ENCODE peak calls at places on chromosome 3, in eight cellular contexts. One of them, this sample, is unnamed.

GRCh38 chr3:114697441-114697840 is 403.6 kb downstream of the TIGIT start:
- DNase-seq in brain microvascular endothelial cell: no peak
- DNase-seq in central memory CD4-positive, alpha-beta T cell: no peak
- DNase-seq in T-helper 1 cell: no peak
- DNase-seq in lower lobe of right lung: no peak
- DNase-seq in progenitor cell of endocrine pancreas: no peak
- DNase-seq in HFFc6: no peak
- DNase-seq in nucleus accumbens: no peak
- DNase-seq in this sample: no peak

GRCh38 chr3:48086736-48087470 is 70.7 kb upstream of the MAP4 start:
- DNase-seq in brain microvascular endothelial cell: peak
- DNase-seq in central memory CD4-positive, alpha-beta T cell: no peak
- DNase-seq in T-helper 1 cell: no peak
- DNase-seq in lower lobe of right lung: no peak
- DNase-seq in progenitor cell of endocrine pancreas: no peak
- DNase-seq in HFFc6: peak
- DNase-seq in nucleus accumbens: no peak
- DNase-seq in this sample: peak

GRCh38 chr3:14957933-14958332 is 10.6 kb downstream of the NR2C2 start:
- DNase-seq in brain microvascular endothelial cell: no peak
- DNase-seq in central memory CD4-positive, alpha-beta T cell: no peak
- DNase-seq in T-helper 1 cell: no peak
- DNase-seq in lower lobe of right lung: no peak
- DNase-seq in progenitor cell of endocrine pancreas: no peak
- DNase-seq in HFFc6: no peak
- DNase-seq in nucleus accumbens: no peak
- DNase-seq in this sample: no peak

GRCh38 chr3:171838218-171838720 is 4.9 kb upstream of the TMEM212 start:
- DNase-seq in brain microvascular endothelial cell: peak
- DNase-seq in central memory CD4-positive, alpha-beta T cell: no peak
- DNase-seq in T-helper 1 cell: no peak
- DNase-seq in lower lobe of right lung: no peak
- DNase-seq in progenitor cell of endocrine pancreas: no peak
- DNase-seq in HFFc6: peak
- DNase-seq in nucleus accumbens: no peak
- DNase-seq in this sample: peak

GRCh38 chr3:13012228-13012691 is 61.0 kb downstream of the IQSEC1 start:
- DNase-seq in brain microvascular endothelial cell: no peak
- DNase-seq in central memory CD4-positive, alpha-beta T cell: peak
- DNase-seq in T-helper 1 cell: peak
- DNase-seq in lower lobe of right lung: peak
- DNase-seq in progenitor cell of endocrine pancreas: no peak
- DNase-seq in HFFc6: peak
- DNase-seq in nucleus accumbens: no peak
- DNase-seq in this sample: no peak

GRCh38 chr3:16461463-16462245 is 51.8 kb downstream of the RFTN1 start:
- DNase-seq in brain microvascular endothelial cell: no peak
- DNase-seq in central memory CD4-positive, alpha-beta T cell: no peak
- DNase-seq in T-helper 1 cell: no peak
- DNase-seq in lower lobe of right lung: no peak
- DNase-seq in progenitor cell of endocrine pancreas: no peak
- DNase-seq in HFFc6: no peak
- DNase-seq in nucleus accumbens: no peak
- DNase-seq in this sample: no peak

GRCh38 chr3:117518385-117518784 is 808.8 kb downstream of the TUSC7 start:
- DNase-seq in brain microvascular endothelial cell: no peak
- DNase-seq in central memory CD4-positive, alpha-beta T cell: no peak
- DNase-seq in T-helper 1 cell: no peak
- DNase-seq in lower lobe of right lung: no peak
- DNase-seq in progenitor cell of endocrine pancreas: no peak
- DNase-seq in HFFc6: no peak
- DNase-seq in nucleus accumbens: no peak
- DNase-seq in this sample: no peak

GRCh38 chr3:123525433-123525832 is 59.4 kb downstream of the HACD2 start:
- DNase-seq in brain microvascular endothelial cell: no peak
- DNase-seq in central memory CD4-positive, alpha-beta T cell: no peak
- DNase-seq in T-helper 1 cell: no peak
- DNase-seq in lower lobe of right lung: no peak
- DNase-seq in progenitor cell of endocrine pancreas: no peak
- DNase-seq in HFFc6: no peak
- DNase-seq in nucleus accumbens: no peak
- DNase-seq in this sample: no peak

GRCh38 chr3:55341502-55342031 is 145.5 kb downstream of the WNT5A start:
- DNase-seq in brain microvascular endothelial cell: peak
- DNase-seq in central memory CD4-positive, alpha-beta T cell: no peak
- DNase-seq in T-helper 1 cell: no peak
- DNase-seq in lower lobe of right lung: no peak
- DNase-seq in progenitor cell of endocrine pancreas: no peak
- DNase-seq in HFFc6: peak
- DNase-seq in nucleus accumbens: no peak
- DNase-seq in this sample: peak

GRCh38 chr3:38094999-38095398 is 41.9 kb downstream of the ACAA1 start:
- DNase-seq in brain microvascular endothelial cell: no peak
- DNase-seq in central memory CD4-positive, alpha-beta T cell: no peak
- DNase-seq in T-helper 1 cell: no peak
- DNase-seq in lower lobe of right lung: no peak
- DNase-seq in progenitor cell of endocrine pancreas: no peak
- DNase-seq in HFFc6: no peak
- DNase-seq in nucleus accumbens: no peak
- DNase-seq in this sample: no peak

GRCh38 chr3:146164951-146165350 is 4.0 kb upstream of the PLOD2 start:
- DNase-seq in brain microvascular endothelial cell: no peak
- DNase-seq in central memory CD4-positive, alpha-beta T cell: no peak
- DNase-seq in T-helper 1 cell: no peak
- DNase-seq in lower lobe of right lung: no peak
- DNase-seq in progenitor cell of endocrine pancreas: no peak
- DNase-seq in HFFc6: no peak
- DNase-seq in nucleus accumbens: no peak
- DNase-seq in this sample: no peak

GRCh38 chr3:65851827-65852226 is 186.9 kb downstream of the MAGI1 start:
- DNase-seq in brain microvascular endothelial cell: peak
- DNase-seq in central memory CD4-positive, alpha-beta T cell: no peak
- DNase-seq in T-helper 1 cell: no peak
- DNase-seq in lower lobe of right lung: no peak
- DNase-seq in progenitor cell of endocrine pancreas: no peak
- DNase-seq in HFFc6: peak
- DNase-seq in nucleus accumbens: no peak
- DNase-seq in this sample: no peak

GRCh38 chr3:16329792-16330061 is 64.7 kb downstream of the OXNAD1 start:
- DNase-seq in brain microvascular endothelial cell: no peak
- DNase-seq in central memory CD4-positive, alpha-beta T cell: no peak
- DNase-seq in T-helper 1 cell: no peak
- DNase-seq in lower lobe of right lung: no peak
- DNase-seq in progenitor cell of endocrine pancreas: no peak
- DNase-seq in HFFc6: no peak
- DNase-seq in nucleus accumbens: no peak
- DNase-seq in this sample: no peak

GRCh38 chr3:11718582-11719405 is 75.1 kb upstream of the VGLL4 start:
- DNase-seq in brain microvascular endothelial cell: peak
- DNase-seq in central memory CD4-positive, alpha-beta T cell: peak
- DNase-seq in T-helper 1 cell: peak
- DNase-seq in lower lobe of right lung: peak
- DNase-seq in progenitor cell of endocrine pancreas: peak
- DNase-seq in HFFc6: peak
- DNase-seq in nucleus accumbens: peak
- DNase-seq in this sample: no peak

GRCh38 chr3:78831446-78831972 is 936.3 kb downstream of the ROBO1 start:
- DNase-seq in brain microvascular endothelial cell: no peak
- DNase-seq in central memory CD4-positive, alpha-beta T cell: no peak
- DNase-seq in T-helper 1 cell: no peak
- DNase-seq in lower lobe of right lung: no peak
- DNase-seq in progenitor cell of endocrine pancreas: no peak
- DNase-seq in HFFc6: no peak
- DNase-seq in nucleus accumbens: no peak
- DNase-seq in this sample: no peak

GRCh38 chr3:15360786-15361493 is 28.6 kb upstream of the SH3BP5 start:
- DNase-seq in brain microvascular endothelial cell: peak
- DNase-seq in central memory CD4-positive, alpha-beta T cell: no peak
- DNase-seq in T-helper 1 cell: no peak
- DNase-seq in lower lobe of right lung: no peak
- DNase-seq in progenitor cell of endocrine pancreas: no peak
- DNase-seq in HFFc6: peak
- DNase-seq in nucleus accumbens: no peak
- DNase-seq in this sample: peak

GRCh38 chr3:179666436-179667035 is 13.7 kb downstream of the USP13 start:
- DNase-seq in brain microvascular endothelial cell: no peak
- DNase-seq in central memory CD4-positive, alpha-beta T cell: no peak
- DNase-seq in T-helper 1 cell: no peak
- DNase-seq in lower lobe of right lung: peak
- DNase-seq in progenitor cell of endocrine pancreas: no peak
- DNase-seq in HFFc6: no peak
- DNase-seq in nucleus accumbens: no peak
- DNase-seq in this sample: no peak

GRCh38 chr3:188979669-188980311 is 192.0 kb upstream of the TPRG1 start:
- DNase-seq in brain microvascular endothelial cell: no peak
- DNase-seq in central memory CD4-positive, alpha-beta T cell: no peak
- DNase-seq in T-helper 1 cell: no peak
- DNase-seq in lower lobe of right lung: no peak
- DNase-seq in progenitor cell of endocrine pancreas: no peak
- DNase-seq in HFFc6: no peak
- DNase-seq in nucleus accumbens: no peak
- DNase-seq in this sample: no peak

GRCh38 chr3:196971094-196971698 is 2.6 kb upstream of the PIGZ start:
- DNase-seq in brain microvascular endothelial cell: no peak
- DNase-seq in central memory CD4-positive, alpha-beta T cell: no peak
- DNase-seq in T-helper 1 cell: no peak
- DNase-seq in lower lobe of right lung: no peak
- DNase-seq in progenitor cell of endocrine pancreas: no peak
- DNase-seq in HFFc6: no peak
- DNase-seq in nucleus accumbens: no peak
- DNase-seq in this sample: no peak

GRCh38 chr3:184361532-184361931 is at the start of the genes CLCN2 and POLR2H:
- DNase-seq in brain microvascular endothelial cell: no peak
- DNase-seq in central memory CD4-positive, alpha-beta T cell: no peak
- DNase-seq in T-helper 1 cell: peak
- DNase-seq in lower lobe of right lung: peak
- DNase-seq in progenitor cell of endocrine pancreas: peak
- DNase-seq in HFFc6: no peak
- DNase-seq in nucleus accumbens: peak
- DNase-seq in this sample: no peak

This sample was measured in GM04503.